ENCODE peak calls at places on chromosomes 12 and 14, in eight cellular contexts. J is AG04450, N is thyroid gland, R is tibial artery, U is AG04449, E is CD14-positive monocyte, O is PC-3, F is lung. D is an unnamed sample.

GRCh38 chr12:109611223-109611622 is 37.6 kb downstream of the MVK start:
- DNase-seq in J (no peak), N (no peak), R (no peak), U (no peak), E (no peak), O (no peak), F (no peak), D (no peak)

GRCh38 chr14:61127099-61127498 is 146.1 kb downstream of the SLC38A6 start:
- DNase-seq in J (no peak), N (no peak), R (no peak), U (no peak), E (no peak), O (no peak), F (no peak), D (no peak)

GRCh38 chr12:8493084-8493483 is 20.2 kb upstream of the CLEC4D start:
- DNase-seq in J (no peak), N (no peak), R (peak; percentile 36), U (no peak), E (peak; percentile 76), O (no peak), F (no peak), D (no peak)

GRCh38 chr12:65524666-65525065 is 246.2 kb downstream of the MSRB3 start:
- DNase-seq in J (no peak), N (no peak), R (no peak), U (peak; percentile 59), E (no peak), O (peak; percentile 54), F (no peak), D (no peak)

GRCh38 chr12:19450362-19450761 is 11.1 kb downstream of the AEBP2 start:
- DNase-seq in J (no peak), N (no peak), R (no peak), U (no peak), E (no peak), O (no peak), F (no peak), D (no peak)

GRCh38 chr14:92603309-92604257 is 90.0 kb downstream of the RIN3 start:
- DNase-seq in J (peak; percentile 63), N (peak; percentile 61), R (peak; percentile 51), U (no peak), E (no peak), O (peak; percentile 68), F (peak; percentile 51), D (peak; percentile 69)

GRCh38 chr12:59834659-59835474 is 239.0 kb downstream of the SLC16A7 start:
- DNase-seq in J (no peak), N (no peak), R (no peak), U (no peak), E (no peak), O (peak; percentile 64), F (no peak), D (no peak)

GRCh38 chr12:108621161-108621560 is 12.5 kb downstream of the SELPLG start:
- DNase-seq in J (no peak), N (no peak), R (no peak), U (no peak), E (no peak), O (no peak), F (no peak), D (no peak)

GRCh38 chr12:23098110-23099049 is 473.4 kb downstream of the ETNK1 start:
- DNase-seq in J (no peak), N (no peak), R (no peak), U (no peak), E (no peak), O (no peak), F (no peak), D (no peak)

GRCh38 chr14:56751471-56751870 is 58.8 kb downstream of the OTX2 start:
- DNase-seq in J (no peak), N (no peak), R (no peak), U (no peak), E (no peak), O (no peak), F (no peak), D (no peak)

GRCh38 chr14:65268594-65268993 is 143.9 kb upstream of the FUT8 start:
- DNase-seq in J (no peak), N (no peak), R (no peak), U (no peak), E (no peak), O (no peak), F (no peak), D (no peak)

GRCh38 chr12:96368233-96368632 is 32.0 kb downstream of the CDK17 start:
- DNase-seq in J (no peak), N (peak; percentile 48), R (peak; percentile 31), U (no peak), E (no peak), O (no peak), F (no peak), D (no peak)

GRCh38 chr14:64709126-64709525 is 4.9 kb downstream of the PLEKHG3 start:
- DNase-seq in J (no peak), N (no peak), R (peak; percentile 12), U (no peak), E (no peak), O (no peak), F (no peak), D (no peak)

GRCh38 chr12:53052419-53053222 is 2.8 kb downstream of the TNS2 start:
- DNase-seq in J (no peak), N (peak; percentile 95), R (peak; percentile 96), U (no peak), E (no peak), O (peak; percentile 72), F (peak; percentile 91), D (no peak)

GRCh38 chr12:109302358-109302757 is 6.7 kb downstream of the FOXN4 start:
- DNase-seq in J (no peak), N (no peak), R (no peak), U (no peak), E (no peak), O (peak; percentile 60), F (no peak), D (no peak)

GRCh38 chr14:49975799-49976198 is 82.9 kb downstream of the ARF6 start:
- DNase-seq in J (no peak), N (no peak), R (no peak), U (no peak), E (no peak), O (peak; percentile 40), F (no peak), D (no peak)
- TF ChIP-seq CTCF in J (no peak), N (no peak), R (no peak), U (no peak), E (no peak), O (no peak), F (no peak), D (no peak)

GRCh38 chr12:124856842-124857178 is 6.9 kb downstream of the SCARB1 start:
- DNase-seq in J (no peak), N (no peak), R (no peak), U (no peak), E (no peak), O (no peak), F (no peak), D (no peak)
- TF ChIP-seq CTCF in J (no peak), N (no peak), R (no peak), U (no peak), E (peak; percentile 5), O (no peak), F (no peak), D (no peak)

DNA sequence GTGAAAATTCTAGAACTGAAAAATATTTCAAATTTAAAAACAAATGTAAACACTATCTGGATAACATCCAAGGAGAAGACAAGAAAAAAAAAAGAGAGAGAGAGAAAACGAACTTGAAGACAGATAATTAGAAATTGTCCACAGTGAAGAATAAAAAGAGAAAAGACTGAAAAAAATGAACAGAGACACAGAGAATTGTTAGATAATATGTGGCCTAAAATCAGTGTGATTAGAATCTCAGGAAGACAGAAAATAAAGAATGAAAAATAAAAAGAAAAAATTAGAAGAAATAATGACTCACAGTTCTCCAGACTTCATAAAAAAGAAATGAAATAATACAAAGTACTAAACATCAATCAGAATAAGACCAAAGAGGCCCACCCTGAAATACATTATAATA is 1209.3 kb downstream of the FSCB start:
- DNase-seq in J (no peak), N (no peak), R (no peak), U (no peak), E (no peak), O (no peak), F (no peak), D (no peak)
- TF ChIP-seq CTCF in J (no peak), N (no peak), R (no peak), U (no peak), E (no peak), O (no peak), F (no peak), D (no peak)

GRCh38 chr12:2017724-2018337 is 13.6 kb upstream of the DCP1B start:
- DNase-seq in J (no peak), N (no peak), R (no peak), U (no peak), E (no peak), O (no peak), F (no peak), D (no peak)
- TF ChIP-seq CTCF in J (no peak), N (no peak), R (no peak), U (no peak), E (no peak), O (no peak), F (no peak), D (no peak)

DNA sequence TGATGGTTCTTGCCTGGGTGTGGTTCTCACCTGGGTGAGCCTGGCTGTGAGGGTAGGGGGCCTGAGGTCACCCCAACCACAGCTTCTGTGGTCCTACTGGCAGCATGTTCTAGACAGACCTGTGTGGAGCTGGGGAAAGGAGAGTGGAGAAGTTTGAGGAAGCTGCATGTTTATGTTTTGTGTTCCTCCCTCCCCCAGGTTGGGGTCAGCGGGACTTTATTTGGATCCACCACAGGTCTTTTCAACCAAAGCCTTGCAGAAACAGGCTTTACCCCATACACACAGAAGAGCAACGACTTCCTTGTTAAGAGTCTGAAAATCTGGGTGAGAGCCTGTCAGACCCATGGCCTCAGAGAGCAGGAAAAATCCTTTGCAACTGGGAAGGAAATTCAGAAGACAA is 5.6 kb downstream of the CD9 start:
- DNase-seq in J (no peak), N (no peak), R (no peak), U (no peak), E (no peak), O (no peak), F (no peak), D (no peak)
- TF ChIP-seq CTCF in J (no peak), N (no peak), R (no peak), U (no peak), E (no peak), O (no peak), F (no peak), D (no peak)

GRCh38 chr14:22112004-22112403 is 438.4 kb upstream of the OR4E1 start:
- DNase-seq in J (no peak), N (no peak), R (no peak), U (no peak), E (no peak), O (peak; percentile 33), F (no peak), D (peak; percentile 25)
- TF ChIP-seq CTCF in J (peak; percentile 58), N (no peak), R (no peak), U (peak; percentile 19), E (peak; percentile 65), O (peak; percentile 70), F (no peak), D (peak; percentile 32)

D was measured in CD4-positive, alpha-beta T cell.